ENCODE peak calls at places on chromosomes 12 and 14, in four cellular contexts. One of them, this sample, is unnamed.
A peak's percentile ranks its signal among the peaks of the same experiment; 100 is the strongest.

GRCh38 chr14:77849711-77850110 is 49.8 kb downstream of the ADCK1 start:
- DNase-seq in stimulated activated effector memory CD8-positive, alpha-beta T cell treated with anti-CD3 and anti-CD28 coated beads, Interleukin-12 subunit alpha, Interleukin-12 subunit beta, amount 100 ng/mL, for 72 hours: no peak
- DNase-seq in caudate nucleus: no peak
- DNase-seq in AG08396: no peak
- DNase-seq in this sample: no peak

GRCh38 chr12:102753802-102754201 is 163.2 kb downstream of the PAH start:
- DNase-seq in caudate nucleus: no peak
- DNase-seq in AG08396: no peak
- DNase-seq in stimulated activated effector memory CD8-positive, alpha-beta T cell treated with anti-CD3 and anti-CD28 coated beads, Interleukin-12 subunit alpha, Interleukin-12 subunit beta, amount 100 ng/mL, for 72 hours: no peak
- DNase-seq in this sample: no peak

GRCh38 chr14:91105673-91106072 is 8.2 kb upstream of the DGLUCY start:
- DNase-seq in caudate nucleus: no peak
- DNase-seq in stimulated activated effector memory CD8-positive, alpha-beta T cell treated with anti-CD3 and anti-CD28 coated beads, Interleukin-12 subunit alpha, Interleukin-12 subunit beta, amount 100 ng/mL, for 72 hours: no peak
- DNase-seq in AG08396: no peak
- DNase-seq in this sample: no peak

GRCh38 chr12:31931796-31932715 is 27.2 kb upstream of the RESF1 start:
- DNase-seq in AG08396: no peak
- DNase-seq in caudate nucleus: no peak
- DNase-seq in stimulated activated effector memory CD8-positive, alpha-beta T cell treated with anti-CD3 and anti-CD28 coated beads, Interleukin-12 subunit alpha, Interleukin-12 subunit beta, amount 100 ng/mL, for 72 hours: no peak
- DNase-seq in this sample: no peak

GRCh38 chr14:59272633-59273032 is 84.2 kb downstream of the DAAM1 start:
- DNase-seq in stimulated activated effector memory CD8-positive, alpha-beta T cell treated with anti-CD3 and anti-CD28 coated beads, Interleukin-12 subunit alpha, Interleukin-12 subunit beta, amount 100 ng/mL, for 72 hours: no peak
- DNase-seq in caudate nucleus: no peak
- DNase-seq in AG08396: no peak
- DNase-seq in this sample: no peak

GRCh38 chr14:88962356-88962755 is 137.9 kb downstream of the TTC8 start:
- DNase-seq in AG08396: no peak
- DNase-seq in stimulated activated effector memory CD8-positive, alpha-beta T cell treated with anti-CD3 and anti-CD28 coated beads, Interleukin-12 subunit alpha, Interleukin-12 subunit beta, amount 100 ng/mL, for 72 hours: no peak
- DNase-seq in caudate nucleus: no peak
- DNase-seq in this sample: no peak

GRCh38 chr12:52612431-52613290 is 5.7 kb downstream of the KRT73 start:
- DNase-seq in caudate nucleus: no peak
- DNase-seq in AG08396: no peak
- DNase-seq in stimulated activated effector memory CD8-positive, alpha-beta T cell treated with anti-CD3 and anti-CD28 coated beads, Interleukin-12 subunit alpha, Interleukin-12 subunit beta, amount 100 ng/mL, for 72 hours: no peak
- DNase-seq in this sample: no peak

GRCh38 chr12:65937181-65937641 is 112.9 kb downstream of the HMGA2 start:
- DNase-seq in stimulated activated effector memory CD8-positive, alpha-beta T cell treated with anti-CD3 and anti-CD28 coated beads, Interleukin-12 subunit alpha, Interleukin-12 subunit beta, amount 100 ng/mL, for 72 hours: no peak
- DNase-seq in caudate nucleus: no peak
- DNase-seq in AG08396: no peak
- DNase-seq in this sample: no peak

GRCh38 chr14:28608438-28608837 is 158.1 kb upstream of the FOXG1 start:
- DNase-seq in stimulated activated effector memory CD8-positive, alpha-beta T cell treated with anti-CD3 and anti-CD28 coated beads, Interleukin-12 subunit alpha, Interleukin-12 subunit beta, amount 100 ng/mL, for 72 hours: no peak
- DNase-seq in AG08396: no peak
- DNase-seq in caudate nucleus: no peak
- DNase-seq in this sample: no peak

GRCh38 chr14:71956920-71957563 is 24.8 kb downstream of the RGS6 start:
- DNase-seq in caudate nucleus: no peak
- DNase-seq in stimulated activated effector memory CD8-positive, alpha-beta T cell treated with anti-CD3 and anti-CD28 coated beads, Interleukin-12 subunit alpha, Interleukin-12 subunit beta, amount 100 ng/mL, for 72 hours: no peak
- DNase-seq in AG08396: no peak
- DNase-seq in this sample: no peak

GRCh38 chr12:119512772-119513497 is 80.6 kb upstream of the TMEM233 start:
- DNase-seq in stimulated activated effector memory CD8-positive, alpha-beta T cell treated with anti-CD3 and anti-CD28 coated beads, Interleukin-12 subunit alpha, Interleukin-12 subunit beta, amount 100 ng/mL, for 72 hours: no peak
- DNase-seq in AG08396: no peak
- DNase-seq in caudate nucleus: no peak
- DNase-seq in this sample: no peak

GRCh38 chr12:19192709-19193108 is 63.2 kb downstream of the PLEKHA5 start:
- DNase-seq in AG08396: no peak
- DNase-seq in stimulated activated effector memory CD8-positive, alpha-beta T cell treated with anti-CD3 and anti-CD28 coated beads, Interleukin-12 subunit alpha, Interleukin-12 subunit beta, amount 100 ng/mL, for 72 hours: no peak
- DNase-seq in caudate nucleus: no peak
- DNase-seq in this sample: no peak

GRCh38 chr12:100384549-100384916 is 27.7 kb downstream of the SLC17A8 start:
- DNase-seq in caudate nucleus: no peak
- DNase-seq in AG08396: no peak
- DNase-seq in stimulated activated effector memory CD8-positive, alpha-beta T cell treated with anti-CD3 and anti-CD28 coated beads, Interleukin-12 subunit alpha, Interleukin-12 subunit beta, amount 100 ng/mL, for 72 hours: no peak
- DNase-seq in this sample: no peak

GRCh38 chr14:34212574-34212973 is 249.5 kb downstream of the SPTSSA start:
- DNase-seq in AG08396: no peak
- DNase-seq in stimulated activated effector memory CD8-positive, alpha-beta T cell treated with anti-CD3 and anti-CD28 coated beads, Interleukin-12 subunit alpha, Interleukin-12 subunit beta, amount 100 ng/mL, for 72 hours: no peak
- DNase-seq in caudate nucleus: no peak
- DNase-seq in this sample: no peak

GRCh38 chr14:60679566-60680258 is 30.4 kb upstream of the SIX1 start:
- DNase-seq in AG08396: no peak
- DNase-seq in stimulated activated effector memory CD8-positive, alpha-beta T cell treated with anti-CD3 and anti-CD28 coated beads, Interleukin-12 subunit alpha, Interleukin-12 subunit beta, amount 100 ng/mL, for 72 hours: no peak
- DNase-seq in caudate nucleus: no peak
- DNase-seq in this sample: no peak

GRCh38 chr14:70257526-70257925 is 68.8 kb upstream of the SLC8A3 start:
- DNase-seq in AG08396: no peak
- DNase-seq in stimulated activated effector memory CD8-positive, alpha-beta T cell treated with anti-CD3 and anti-CD28 coated beads, Interleukin-12 subunit alpha, Interleukin-12 subunit beta, amount 100 ng/mL, for 72 hours: no peak
- DNase-seq in caudate nucleus: no peak
- DNase-seq in this sample: no peak

GRCh38 chr12:29561736-29562135 is 64.2 kb upstream of the OVCH1 start:
- DNase-seq in caudate nucleus: no peak
- DNase-seq in stimulated activated effector memory CD8-positive, alpha-beta T cell treated with anti-CD3 and anti-CD28 coated beads, Interleukin-12 subunit alpha, Interleukin-12 subunit beta, amount 100 ng/mL, for 72 hours: no peak
- DNase-seq in AG08396: no peak
- DNase-seq in this sample: no peak

GRCh38 chr14:101072945-101073597 is 169.5 kb upstream of the RTL1 start:
- DNase-seq in stimulated activated effector memory CD8-positive, alpha-beta T cell treated with anti-CD3 and anti-CD28 coated beads, Interleukin-12 subunit alpha, Interleukin-12 subunit beta, amount 100 ng/mL, for 72 hours: no peak
- DNase-seq in AG08396: peak; percentile 70
- DNase-seq in caudate nucleus: no peak
- DNase-seq in this sample: peak; percentile 22

GRCh38 chr14:76465651-76466050 is 89.7 kb downstream of the ESRRB start:
- DNase-seq in stimulated activated effector memory CD8-positive, alpha-beta T cell treated with anti-CD3 and anti-CD28 coated beads, Interleukin-12 subunit alpha, Interleukin-12 subunit beta, amount 100 ng/mL, for 72 hours: no peak
- DNase-seq in AG08396: no peak
- DNase-seq in caudate nucleus: no peak
- DNase-seq in this sample: no peak

GRCh38 chr14:66117600-66117999 is 368.6 kb upstream of the CCDC196 start:
- DNase-seq in caudate nucleus: no peak
- DNase-seq in stimulated activated effector memory CD8-positive, alpha-beta T cell treated with anti-CD3 and anti-CD28 coated beads, Interleukin-12 subunit alpha, Interleukin-12 subunit beta, amount 100 ng/mL, for 72 hours: no peak
- DNase-seq in AG08396: peak; percentile 14
- DNase-seq in this sample: no peak

GRCh38 chr14:100765296-100765695 is 38.6 kb downstream of the DLK1 start:
- DNase-seq in caudate nucleus: no peak
- DNase-seq in AG08396: no peak
- DNase-seq in stimulated activated effector memory CD8-positive, alpha-beta T cell treated with anti-CD3 and anti-CD28 coated beads, Interleukin-12 subunit alpha, Interleukin-12 subunit beta, amount 100 ng/mL, for 72 hours: no peak
- DNase-seq in this sample: no peak

GRCh38 chr12:3313655-3314305 is 177.2 kb upstream of the PRMT8 start:
- DNase-seq in caudate nucleus: no peak
- DNase-seq in stimulated activated effector memory CD8-positive, alpha-beta T cell treated with anti-CD3 and anti-CD28 coated beads, Interleukin-12 subunit alpha, Interleukin-12 subunit beta, amount 100 ng/mL, for 72 hours: no peak
- DNase-seq in AG08396: no peak
- DNase-seq in this sample: peak; percentile 48

GRCh38 chr12:84376320-84376719 is 536.3 kb downstream of the SLC6A15 start:
- DNase-seq in stimulated activated effector memory CD8-positive, alpha-beta T cell treated with anti-CD3 and anti-CD28 coated beads, Interleukin-12 subunit alpha, Interleukin-12 subunit beta, amount 100 ng/mL, for 72 hours: no peak
- DNase-seq in caudate nucleus: no peak
- DNase-seq in AG08396: no peak
- DNase-seq in this sample: no peak

GRCh38 chr14:70107309-70107708 is 81.4 kb downstream of the SLC8A3 start:
- DNase-seq in AG08396: no peak
- DNase-seq in stimulated activated effector memory CD8-positive, alpha-beta T cell treated with anti-CD3 and anti-CD28 coated beads, Interleukin-12 subunit alpha, Interleukin-12 subunit beta, amount 100 ng/mL, for 72 hours: no peak
- DNase-seq in caudate nucleus: no peak
- DNase-seq in this sample: no peak